ENCODE peak calls at places on chromosomes 12 and 14, in six cellular contexts. One of them, this sample, is unnamed.

GRCh38 chr14:71908141-71908540 is 24.1 kb upstream of the RGS6 start:
- DNase-seq in heart left ventricle: no peak
- DNase-seq in A549: no peak
- DNase-seq in brain microvascular endothelial cell: no peak
- DNase-seq in CD8-positive, alpha-beta T cell: no peak
- DNase-seq in caudate nucleus: no peak
- DNase-seq in this sample: no peak

GRCh38 chr12:48602192-48602989 is 32.5 kb upstream of the LALBA start:
- DNase-seq in brain microvascular endothelial cell: no peak
- DNase-seq in heart left ventricle: no peak
- DNase-seq in caudate nucleus: no peak
- DNase-seq in CD8-positive, alpha-beta T cell: no peak
- DNase-seq in A549: no peak
- DNase-seq in this sample: no peak

GRCh38 chr14:59017285-59017965 is 171.0 kb upstream of the DAAM1 start:
- DNase-seq in heart left ventricle: no peak
- DNase-seq in caudate nucleus: no peak
- DNase-seq in brain microvascular endothelial cell: no peak
- DNase-seq in CD8-positive, alpha-beta T cell: no peak
- DNase-seq in A549: no peak
- DNase-seq in this sample: no peak

GRCh38 chr14:104863923-104864266 is 1.2 kb upstream of the CEP170B start:
- DNase-seq in A549: no peak
- DNase-seq in CD8-positive, alpha-beta T cell: no peak
- DNase-seq in heart left ventricle: no peak
- DNase-seq in brain microvascular endothelial cell: no peak
- DNase-seq in caudate nucleus: no peak
- DNase-seq in this sample: no peak

GRCh38 chr12:63149884-63150254 is 1.1 kb downstream of the AVPR1A start:
- DNase-seq in brain microvascular endothelial cell: no peak
- DNase-seq in caudate nucleus: no peak
- DNase-seq in A549: no peak
- DNase-seq in CD8-positive, alpha-beta T cell: no peak
- DNase-seq in heart left ventricle: no peak
- DNase-seq in this sample: no peak

GRCh38 chr14:105419305-105420091 is at the start of gene MTA1:
- DNase-seq in heart left ventricle: no peak
- DNase-seq in caudate nucleus: no peak
- DNase-seq in A549: no peak
- DNase-seq in brain microvascular endothelial cell: no peak
- DNase-seq in CD8-positive, alpha-beta T cell: no peak
- DNase-seq in this sample: peak; percentile 56

GRCh38 chr14:59918824-59919581 is 941 bp upstream of the LRRC9 start:
- DNase-seq in brain microvascular endothelial cell: peak; percentile 36
- DNase-seq in CD8-positive, alpha-beta T cell: no peak
- DNase-seq in caudate nucleus: no peak
- DNase-seq in heart left ventricle: peak; percentile 26
- DNase-seq in A549: peak; percentile 28
- DNase-seq in this sample: no peak

GRCh38 chr14:65847065-65847847 is 434.7 kb downstream of the FUT8 start:
- DNase-seq in A549: no peak
- DNase-seq in CD8-positive, alpha-beta T cell: peak; percentile 61
- DNase-seq in brain microvascular endothelial cell: no peak
- DNase-seq in caudate nucleus: no peak
- DNase-seq in heart left ventricle: no peak
- DNase-seq in this sample: peak; percentile 70

GRCh38 chr12:48160807-48161206 is 3.5 kb upstream of the ASB8 start:
- DNase-seq in heart left ventricle: no peak
- DNase-seq in CD8-positive, alpha-beta T cell: no peak
- DNase-seq in A549: no peak
- DNase-seq in brain microvascular endothelial cell: no peak
- DNase-seq in caudate nucleus: peak; percentile 11
- DNase-seq in this sample: no peak

GRCh38 chr12:25194211-25194610 is 749 bp downstream of the DNAI7 start:
- DNase-seq in brain microvascular endothelial cell: no peak
- DNase-seq in A549: peak; percentile 11
- DNase-seq in caudate nucleus: no peak
- DNase-seq in CD8-positive, alpha-beta T cell: no peak
- DNase-seq in heart left ventricle: no peak
- DNase-seq in this sample: no peak
- H3K27ac ChIP-seq in brain microvascular endothelial cell: no peak overlapping the region
- H3K27ac ChIP-seq in A549: no peak overlapping the region
- H3K27ac ChIP-seq in caudate nucleus: no peak overlapping the region
- H3K27ac ChIP-seq in CD8-positive, alpha-beta T cell: peak overlapping the region; percentile 97
- H3K27ac ChIP-seq in heart left ventricle: peak overlapping the region; percentile 83
- H3K27ac ChIP-seq in this sample: no peak overlapping the region

GRCh38 chr12:108029081-108029790 is 99.9 kb upstream of the WSCD2 start:
- DNase-seq in A549: no peak
- DNase-seq in CD8-positive, alpha-beta T cell: no peak
- DNase-seq in brain microvascular endothelial cell: no peak
- DNase-seq in caudate nucleus: no peak
- DNase-seq in heart left ventricle: no peak
- DNase-seq in this sample: no peak
- H3K27ac ChIP-seq in A549: no peak overlapping the region
- H3K27ac ChIP-seq in CD8-positive, alpha-beta T cell: no peak overlapping the region
- H3K27ac ChIP-seq in brain microvascular endothelial cell: no peak overlapping the region
- H3K27ac ChIP-seq in caudate nucleus: no peak overlapping the region
- H3K27ac ChIP-seq in heart left ventricle: no peak overlapping the region
- H3K27ac ChIP-seq in this sample: no peak overlapping the region

DNA sequence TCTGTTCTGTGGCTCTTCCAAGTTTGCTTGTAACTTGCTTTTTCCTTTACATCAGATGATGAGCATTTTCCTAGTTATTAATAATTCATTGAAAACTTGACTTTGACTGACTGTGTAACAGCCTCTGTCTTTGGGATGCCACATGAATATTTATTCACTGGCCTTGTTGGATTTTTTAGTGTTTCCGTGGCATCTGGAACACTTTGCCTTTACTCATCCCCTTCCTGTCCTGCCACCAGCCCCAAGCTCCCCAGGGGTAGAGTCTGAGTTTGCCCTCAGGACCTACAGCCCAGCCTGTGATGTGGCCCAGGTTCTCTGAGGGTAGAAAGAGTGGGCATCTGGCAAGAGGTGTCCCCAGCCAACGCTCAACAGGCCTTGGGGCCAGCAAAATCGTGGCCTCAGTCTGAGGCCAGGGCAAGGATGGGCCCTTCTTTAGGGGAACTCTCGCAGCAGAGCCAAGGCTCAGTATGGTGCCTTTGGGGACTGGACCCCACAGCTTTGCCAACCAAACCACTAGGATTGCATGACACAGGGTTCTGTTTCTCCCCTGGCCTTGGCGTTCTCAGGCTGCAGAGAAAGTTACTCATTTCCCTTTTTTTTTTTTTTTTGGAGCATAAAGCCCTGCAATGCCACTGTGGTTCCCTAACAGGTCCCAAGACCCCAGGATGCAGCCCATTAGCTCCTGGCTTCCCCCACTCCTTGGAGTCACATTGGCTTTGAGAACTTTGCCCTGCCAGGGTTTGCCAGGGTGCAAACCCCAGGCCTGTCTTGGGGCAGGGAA is 100.7 kb downstream of the LGMN start:
- DNase-seq in heart left ventricle: no peak
- DNase-seq in caudate nucleus: no peak
- DNase-seq in A549: no peak
- DNase-seq in brain microvascular endothelial cell: no peak
- DNase-seq in CD8-positive, alpha-beta T cell: no peak
- DNase-seq in this sample: no peak
- H3K27ac ChIP-seq in heart left ventricle: no peak overlapping the region
- H3K27ac ChIP-seq in caudate nucleus: no peak overlapping the region
- H3K27ac ChIP-seq in A549: no peak overlapping the region
- H3K27ac ChIP-seq in brain microvascular endothelial cell: peak overlapping the region; percentile 63
- H3K27ac ChIP-seq in CD8-positive, alpha-beta T cell: no peak overlapping the region
- H3K27ac ChIP-seq in this sample: no peak overlapping the region

GRCh38 chr14:90726656-90727055 is 89.6 kb downstream of the TTC7B start:
- DNase-seq in CD8-positive, alpha-beta T cell: no peak
- DNase-seq in A549: no peak
- DNase-seq in caudate nucleus: peak; percentile 54
- DNase-seq in heart left ventricle: no peak
- DNase-seq in brain microvascular endothelial cell: peak; percentile 60
- DNase-seq in this sample: peak; percentile 74
- H3K27ac ChIP-seq in CD8-positive, alpha-beta T cell: no peak overlapping the region
- H3K27ac ChIP-seq in A549: no peak overlapping the region
- H3K27ac ChIP-seq in caudate nucleus: peak overlapping the region; percentile 72
- H3K27ac ChIP-seq in heart left ventricle: no peak overlapping the region
- H3K27ac ChIP-seq in brain microvascular endothelial cell: no peak overlapping the region
- H3K27ac ChIP-seq in this sample: no peak overlapping the region

GRCh38 chr12:109589240-109589590 is 15.6 kb downstream of the MVK start:
- DNase-seq in A549: no peak
- DNase-seq in brain microvascular endothelial cell: no peak
- DNase-seq in heart left ventricle: no peak
- DNase-seq in CD8-positive, alpha-beta T cell: no peak
- DNase-seq in caudate nucleus: no peak
- DNase-seq in this sample: no peak
- H3K27ac ChIP-seq in A549: no peak overlapping the region
- H3K27ac ChIP-seq in brain microvascular endothelial cell: no peak overlapping the region
- H3K27ac ChIP-seq in heart left ventricle: no peak overlapping the region
- H3K27ac ChIP-seq in CD8-positive, alpha-beta T cell: no peak overlapping the region
- H3K27ac ChIP-seq in caudate nucleus: no peak overlapping the region
- H3K27ac ChIP-seq in this sample: no peak overlapping the region

GRCh38 chr12:54018608-54018984 is 9.6 kb upstream of the HOXC6 start:
- DNase-seq in A549: peak; percentile 39
- DNase-seq in brain microvascular endothelial cell: no peak
- DNase-seq in CD8-positive, alpha-beta T cell: no peak
- DNase-seq in caudate nucleus: no peak
- DNase-seq in heart left ventricle: no peak
- DNase-seq in this sample: no peak

GRCh38 chr12:54017027-54017788 is 8.4 kb downstream of the HOXC8 start:
- DNase-seq in caudate nucleus: no peak
- DNase-seq in brain microvascular endothelial cell: no peak
- DNase-seq in heart left ventricle: no peak
- DNase-seq in A549: peak; percentile 83
- DNase-seq in CD8-positive, alpha-beta T cell: no peak
- DNase-seq in this sample: no peak

GRCh38 chr12:54016478-54016964 is 7.7 kb downstream of the HOXC8 start:
- DNase-seq in heart left ventricle: no peak
- DNase-seq in brain microvascular endothelial cell: no peak
- DNase-seq in A549: peak; percentile 78
- DNase-seq in caudate nucleus: no peak
- DNase-seq in CD8-positive, alpha-beta T cell: no peak
- DNase-seq in this sample: peak; percentile 50

GRCh38 chr12:54019111-54019811 is 9.0 kb upstream of the HOXC6 start:
- DNase-seq in brain microvascular endothelial cell: no peak
- DNase-seq in caudate nucleus: no peak
- DNase-seq in CD8-positive, alpha-beta T cell: no peak
- DNase-seq in A549: no peak
- DNase-seq in heart left ventricle: no peak
- DNase-seq in this sample: no peak

GRCh38 chr12:54017845-54018607 is 9.2 kb downstream of the HOXC8 start:
- DNase-seq in CD8-positive, alpha-beta T cell: peak; percentile 68
- DNase-seq in A549: peak; percentile 92
- DNase-seq in brain microvascular endothelial cell: no peak
- DNase-seq in heart left ventricle: peak; percentile 67
- DNase-seq in caudate nucleus: peak; percentile 16
- DNase-seq in this sample: peak; percentile 59
- H3K27ac ChIP-seq in CD8-positive, alpha-beta T cell: no peak overlapping the region
- H3K27ac ChIP-seq in A549: peak overlapping the region; percentile 99
- H3K27ac ChIP-seq in brain microvascular endothelial cell: no peak overlapping the region
- H3K27ac ChIP-seq in heart left ventricle: peak overlapping the region; percentile 39
- H3K27ac ChIP-seq in caudate nucleus: no peak overlapping the region
- H3K27ac ChIP-seq in this sample: peak overlapping the region; percentile 89

GRCh38 chr12:12356467-12356885 is 402 bp upstream of the BORCS5 start:
- DNase-seq in CD8-positive, alpha-beta T cell: no peak
- DNase-seq in brain microvascular endothelial cell: no peak
- DNase-seq in A549: no peak
- DNase-seq in heart left ventricle: no peak
- DNase-seq in caudate nucleus: no peak
- DNase-seq in this sample: no peak
- H3K27ac ChIP-seq in CD8-positive, alpha-beta T cell: peak overlapping the region; percentile 95
- H3K27ac ChIP-seq in brain microvascular endothelial cell: peak overlapping the region; percentile 53
- H3K27ac ChIP-seq in A549: peak overlapping the region; percentile 94
- H3K27ac ChIP-seq in heart left ventricle: peak overlapping the region; percentile 93
- H3K27ac ChIP-seq in caudate nucleus: peak overlapping the region; percentile 97
- H3K27ac ChIP-seq in this sample: peak overlapping the region; percentile 98

GRCh38 chr14:23142826-23143225 is 23.8 kb upstream of the CEBPE start:
- DNase-seq in A549: no peak
- DNase-seq in caudate nucleus: no peak
- DNase-seq in heart left ventricle: no peak
- DNase-seq in brain microvascular endothelial cell: no peak
- DNase-seq in CD8-positive, alpha-beta T cell: no peak
- DNase-seq in this sample: no peak
- H3K27ac ChIP-seq in A549: peak overlapping the region; percentile 21
- H3K27ac ChIP-seq in caudate nucleus: no peak overlapping the region
- H3K27ac ChIP-seq in heart left ventricle: peak overlapping the region; percentile 53
- H3K27ac ChIP-seq in brain microvascular endothelial cell: no peak overlapping the region
- H3K27ac ChIP-seq in CD8-positive, alpha-beta T cell: no peak overlapping the region
- H3K27ac ChIP-seq in this sample: no peak overlapping the region